ENCODE peak calls at places on chromosomes 6 and 20, in six cellular contexts. R is left ventricle myocardium inferior; E is GM04504; V is activated T-cell treated with anti-CD3 and anti-CD28 coated beads, Interleukin-2, amount 50 U/mL, for 24 hours; Q is nucleus accumbens; A is NCI-H2081. O is an unnamed sample.

GRCh38 chr6:111952821-111953535 is 79.7 kb upstream of the FYN start:
- DNase-seq in R (no peak), E (peak), V (no peak), Q (no peak), A (no peak), O (no peak)

GRCh38 chr20:53077373-53078205 is 105.4 kb downstream of the TSHZ2 start:
- DNase-seq in R (no peak), E (no peak), V (no peak), Q (no peak), A (no peak), O (no peak)

GRCh38 chr20:38645980-38646858 is 44.6 kb downstream of the ARHGAP40 start:
- DNase-seq in R (peak), E (peak), V (peak), Q (peak), A (peak), O (peak)

GRCh38 chr6:25232478-25232877 is 46.7 kb upstream of the CARMIL1 start:
- DNase-seq in R (peak), E (peak), V (no peak), Q (no peak), A (no peak), O (peak)

GRCh38 chr20:9072741-9073310 is 3.9 kb downstream of the PLCB4 start:
- DNase-seq in R (no peak), E (no peak), V (no peak), Q (no peak), A (no peak), O (no peak)

GRCh38 chr6:114195736-114196403 is 147.0 kb downstream of the HS3ST5 start:
- DNase-seq in R (no peak), E (no peak), V (no peak), Q (no peak), A (no peak), O (no peak)

GRCh38 chr6:36914227-36914794 is 28.6 kb downstream of the C6orf89 start:
- DNase-seq in R (no peak), E (no peak), V (no peak), Q (no peak), A (no peak), O (no peak)

GRCh38 chr6:28896505-28897392 is 27.0 kb downstream of the TRIM27 start:
- DNase-seq in R (peak), E (no peak), V (peak), Q (peak), A (peak), O (no peak)

GRCh38 chr6:87702589-87702945 is 534 bp upstream of the AKIRIN2 start:
- DNase-seq in R (no peak), E (no peak), V (no peak), Q (no peak), A (peak), O (no peak)

GRCh38 chr6:34248198-34248726 is 544 bp downstream of the SMIM29 start:
- DNase-seq in R (peak), E (no peak), V (peak), Q (peak), A (peak), O (peak)

GRCh38 chr6:32192608-32193039 is at the start of gene GPSM3:
- DNase-seq in R (peak), E (no peak), V (peak), Q (no peak), A (no peak), O (peak)

GRCh38 chr20:16621435-16622141 is 48.3 kb upstream of the KIF16B start:
- DNase-seq in R (no peak), E (no peak), V (no peak), Q (no peak), A (no peak), O (no peak)

GRCh38 chr6:108492131-108492766 is 68.5 kb upstream of the FOXO3 start:
- DNase-seq in R (no peak), E (peak), V (no peak), Q (no peak), A (peak), O (no peak)

GRCh38 chr6:168419569-168419968 is 21.4 kb upstream of the SMOC2 start:
- DNase-seq in R (no peak), E (no peak), V (no peak), Q (no peak), A (no peak), O (no peak)

O was measured in cardiac septum.